ENCODE peak calls at places on chromosome 5, in six cellular contexts. One of them, this sample, is unnamed.
A peak's percentile ranks its signal among the peaks of the same experiment; 100 is the strongest.

GRCh38 chr5:149358818-149359217 is 972 bp downstream of the PCYOX1L start:
- DNase-seq in HepG2: no peak
- DNase-seq in H1: no peak
- DNase-seq in HCT116: no peak
- DNase-seq in GM12878: no peak
- DNase-seq in SK-N-SH: no peak
- DNase-seq in this sample: no peak

GRCh38 chr5:43233946-43234345 is 41.9 kb downstream of the NIM1K start:
- DNase-seq in SK-N-SH: no peak
- DNase-seq in HepG2: no peak
- DNase-seq in GM12878: no peak
- DNase-seq in H1: no peak
- DNase-seq in HCT116: no peak
- DNase-seq in this sample: no peak

GRCh38 chr5:109996246-109996645 is 306.5 kb downstream of the MAN2A1 start:
- DNase-seq in HepG2: no peak
- DNase-seq in HCT116: no peak
- DNase-seq in H1: no peak
- DNase-seq in GM12878: no peak
- DNase-seq in SK-N-SH: no peak
- DNase-seq in this sample: no peak

GRCh38 chr5:74895906-74896305 is 29.7 kb upstream of the FAM169A start:
- DNase-seq in SK-N-SH: no peak
- DNase-seq in GM12878: no peak
- DNase-seq in HepG2: no peak
- DNase-seq in HCT116: no peak
- DNase-seq in H1: no peak
- DNase-seq in this sample: no peak

GRCh38 chr5:146291421-146292074 is 47.1 kb upstream of the POU4F3 start:
- DNase-seq in HepG2: peak; percentile 64
- DNase-seq in SK-N-SH: peak; percentile 56
- DNase-seq in GM12878: no peak
- DNase-seq in HCT116: peak; percentile 23
- DNase-seq in H1: no peak
- DNase-seq in this sample: peak; percentile 36

GRCh38 chr5:107670028-107670926 is 460 bp downstream of the EFNA5 start:
- DNase-seq in SK-N-SH: peak; percentile 73
- DNase-seq in H1: peak; percentile 74
- DNase-seq in HCT116: no peak
- DNase-seq in GM12878: no peak
- DNase-seq in HepG2: no peak
- DNase-seq in this sample: peak; percentile 40

GRCh38 chr5:153654444-153654843 is 164.0 kb downstream of the GRIA1 start:
- DNase-seq in HCT116: no peak
- DNase-seq in GM12878: no peak
- DNase-seq in SK-N-SH: no peak
- DNase-seq in H1: no peak
- DNase-seq in HepG2: no peak
- DNase-seq in this sample: no peak

GRCh38 chr5:67142816-67143215 is 53.8 kb downstream of the CD180 start:
- DNase-seq in HepG2: peak; percentile 65
- DNase-seq in SK-N-SH: no peak
- DNase-seq in H1: no peak
- DNase-seq in HCT116: no peak
- DNase-seq in GM12878: no peak
- DNase-seq in this sample: no peak

GRCh38 chr5:26024774-26025173 is 1013.6 kb downstream of the CDH9 start:
- DNase-seq in SK-N-SH: peak; percentile 7
- DNase-seq in GM12878: no peak
- DNase-seq in H1: peak; percentile 54
- DNase-seq in HCT116: no peak
- DNase-seq in HepG2: peak; percentile 5
- DNase-seq in this sample: no peak

GRCh38 chr5:22651355-22651754 is 201.8 kb downstream of the CDH12 start:
- DNase-seq in H1: no peak
- DNase-seq in SK-N-SH: no peak
- DNase-seq in HepG2: no peak
- DNase-seq in HCT116: no peak
- DNase-seq in GM12878: no peak
- DNase-seq in this sample: no peak

GRCh38 chr5:136020001-136020382 is 8.8 kb upstream of the TGFBI start:
- DNase-seq in HCT116: no peak
- DNase-seq in GM12878: no peak
- DNase-seq in SK-N-SH: no peak
- DNase-seq in H1: no peak
- DNase-seq in HepG2: no peak
- DNase-seq in this sample: no peak

GRCh38 chr5:58185397-58186195 is 274.3 kb downstream of the PLK2 start:
- DNase-seq in GM12878: no peak
- DNase-seq in SK-N-SH: no peak
- DNase-seq in HCT116: no peak
- DNase-seq in HepG2: no peak
- DNase-seq in H1: no peak
- DNase-seq in this sample: peak; percentile 68

GRCh38 chr5:152505442-152506042 is 100.5 kb upstream of the NMUR2 start:
- DNase-seq in H1: peak; percentile 64
- DNase-seq in SK-N-SH: peak; percentile 44
- DNase-seq in HepG2: peak; percentile 41
- DNase-seq in GM12878: no peak
- DNase-seq in HCT116: peak; percentile 33
- DNase-seq in this sample: peak; percentile 77

GRCh38 chr5:127936439-127936972 is 147.1 kb upstream of the SLC12A2 start:
- DNase-seq in HCT116: no peak
- DNase-seq in GM12878: no peak
- DNase-seq in HepG2: no peak
- DNase-seq in SK-N-SH: no peak
- DNase-seq in H1: no peak
- DNase-seq in this sample: no peak

GRCh38 chr5:177094224-177095087 is 7.7 kb downstream of the FGFR4 start:
- DNase-seq in GM12878: no peak
- DNase-seq in SK-N-SH: peak; percentile 66
- DNase-seq in HepG2: peak; percentile 86
- DNase-seq in H1: no peak
- DNase-seq in HCT116: no peak
- DNase-seq in this sample: peak; percentile 41

GRCh38 chr5:137708796-137709559 is 26.9 kb downstream of the KLHL3 start:
- DNase-seq in HCT116: no peak
- DNase-seq in GM12878: no peak
- DNase-seq in SK-N-SH: no peak
- DNase-seq in H1: no peak
- DNase-seq in HepG2: no peak
- DNase-seq in this sample: no peak

GRCh38 chr5:177319913-177320588 is 8.4 kb upstream of the MXD3 start:
- DNase-seq in SK-N-SH: no peak
- DNase-seq in H1: no peak
- DNase-seq in GM12878: no peak
- DNase-seq in HepG2: no peak
- DNase-seq in HCT116: no peak
- DNase-seq in this sample: no peak

GRCh38 chr5:138611295-138612220 is 36.4 kb upstream of the HSPA9 start:
- DNase-seq in GM12878: no peak
- DNase-seq in HepG2: no peak
- DNase-seq in HCT116: no peak
- DNase-seq in H1: peak; percentile 54
- DNase-seq in SK-N-SH: peak; percentile 77
- DNase-seq in this sample: no peak

GRCh38 chr5:112420111-112420864 is 1.2 kb upstream of the EPB41L4A start:
- DNase-seq in GM12878: peak; percentile 9
- DNase-seq in HCT116: peak; percentile 56
- DNase-seq in HepG2: peak; percentile 41
- DNase-seq in SK-N-SH: peak; percentile 88
- DNase-seq in H1: peak; percentile 90
- DNase-seq in this sample: peak; percentile 69

GRCh38 chr5:98763001-98763630 is 10.3 kb upstream of the RGMB start:
- DNase-seq in H1: no peak
- DNase-seq in HepG2: no peak
- DNase-seq in HCT116: no peak
- DNase-seq in SK-N-SH: no peak
- DNase-seq in GM12878: no peak
- DNase-seq in this sample: no peak

GRCh38 chr5:145854651-145855258 is 18.1 kb downstream of the GRXCR2 start:
- DNase-seq in H1: no peak
- DNase-seq in GM12878: no peak
- DNase-seq in HCT116: peak; percentile 77
- DNase-seq in SK-N-SH: no peak
- DNase-seq in HepG2: peak; percentile 23
- DNase-seq in this sample: no peak

GRCh38 chr5:180640301-180640764 is 9.1 kb downstream of the FLT4 start:
- DNase-seq in HCT116: no peak
- DNase-seq in SK-N-SH: peak; percentile 24
- DNase-seq in H1: peak; percentile 38
- DNase-seq in HepG2: no peak
- DNase-seq in GM12878: no peak
- DNase-seq in this sample: no peak

GRCh38 chr5:173498286-173498685 is 118.2 kb downstream of the BOD1 start:
- DNase-seq in GM12878: no peak
- DNase-seq in HepG2: no peak
- DNase-seq in SK-N-SH: no peak
- DNase-seq in HCT116: no peak
- DNase-seq in H1: peak; percentile 39
- DNase-seq in this sample: peak; percentile 31

GRCh38 chr5:94433393-94434149 is 184.8 kb downstream of the KIAA0825 start:
- DNase-seq in GM12878: no peak
- DNase-seq in H1: no peak
- DNase-seq in HepG2: peak; percentile 4
- DNase-seq in SK-N-SH: no peak
- DNase-seq in HCT116: peak; percentile 73
- DNase-seq in this sample: peak; percentile 8

GRCh38 chr5:73378765-73379164 is 69.8 kb downstream of the FOXD1 start:
- DNase-seq in HepG2: no peak
- DNase-seq in GM12878: no peak
- DNase-seq in HCT116: no peak
- DNase-seq in H1: no peak
- DNase-seq in SK-N-SH: no peak
- DNase-seq in this sample: no peak
- TF ChIP-seq JUND in HepG2: no peak
- TF ChIP-seq JUND in GM12878: no peak
- TF ChIP-seq JUND in HCT116: no peak
- TF ChIP-seq JUND in H1: no peak
- TF ChIP-seq JUND in SK-N-SH: no peak
- TF ChIP-seq JUND in this sample: no peak

GRCh38 chr5:31095796-31096195 is 97.7 kb upstream of the CDH6 start:
- DNase-seq in HepG2: no peak
- DNase-seq in HCT116: no peak
- DNase-seq in SK-N-SH: no peak
- DNase-seq in H1: no peak
- DNase-seq in GM12878: no peak
- DNase-seq in this sample: no peak

GRCh38 chr5:31098811-31099210 is 94.7 kb upstream of the CDH6 start:
- DNase-seq in GM12878: no peak
- DNase-seq in HCT116: no peak
- DNase-seq in H1: no peak
- DNase-seq in SK-N-SH: no peak
- DNase-seq in HepG2: no peak
- DNase-seq in this sample: no peak

GRCh38 chr5:31100047-31100575 is 93.4 kb upstream of the CDH6 start:
- DNase-seq in SK-N-SH: no peak
- DNase-seq in H1: no peak
- DNase-seq in HepG2: no peak
- DNase-seq in GM12878: no peak
- DNase-seq in HCT116: no peak
- DNase-seq in this sample: no peak

GRCh38 chr5:31097851-31098250 is 95.6 kb upstream of the CDH6 start:
- DNase-seq in HCT116: no peak
- DNase-seq in HepG2: no peak
- DNase-seq in H1: no peak
- DNase-seq in SK-N-SH: no peak
- DNase-seq in GM12878: no peak
- DNase-seq in this sample: no peak

DNA sequence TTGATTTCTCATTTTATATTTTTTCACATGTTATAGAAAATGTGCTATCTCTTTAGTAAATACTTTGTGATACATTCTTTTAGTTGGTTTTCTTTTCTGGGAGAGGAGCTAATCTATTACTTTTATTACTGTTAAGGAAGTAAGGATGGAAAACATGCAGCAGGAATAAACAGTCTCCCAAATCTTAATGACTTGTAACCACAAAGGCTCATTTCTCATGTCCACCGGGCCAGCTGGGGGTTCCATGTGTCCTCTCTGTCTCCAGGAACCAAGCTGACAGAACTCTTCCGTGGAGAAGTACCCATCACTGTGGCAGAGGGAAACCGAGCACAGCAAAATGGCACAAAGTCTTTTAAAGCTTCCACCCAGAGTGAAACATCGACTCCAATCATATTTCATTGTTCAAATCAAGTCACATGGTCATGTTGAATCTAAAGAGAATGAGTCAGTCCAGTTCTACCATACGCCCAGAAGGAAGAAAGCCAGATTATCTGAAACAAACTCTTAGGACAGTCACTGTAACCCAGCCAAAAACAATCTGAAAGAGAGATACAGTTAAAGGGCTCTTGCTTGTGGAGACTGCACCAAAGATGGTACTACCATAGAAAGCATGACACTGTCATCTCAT is 97.1 kb upstream of the CDH6 start:
- DNase-seq in HCT116: no peak
- DNase-seq in H1: no peak
- DNase-seq in HepG2: no peak
- DNase-seq in SK-N-SH: no peak
- DNase-seq in GM12878: no peak
- DNase-seq in this sample: no peak
- TF ChIP-seq JUND in HCT116: no peak
- TF ChIP-seq JUND in H1: no peak
- TF ChIP-seq JUND in HepG2: no peak
- TF ChIP-seq JUND in SK-N-SH: no peak
- TF ChIP-seq JUND in GM12878: no peak
- TF ChIP-seq JUND in this sample: no peak

GRCh38 chr5:163626904-163627434 is 121.5 kb downstream of the MAT2B start:
- DNase-seq in GM12878: no peak
- DNase-seq in SK-N-SH: no peak
- DNase-seq in HCT116: no peak
- DNase-seq in HepG2: no peak
- DNase-seq in H1: no peak
- DNase-seq in this sample: no peak

GRCh38 chr5:163634061-163634460 is 128.6 kb downstream of the MAT2B start:
- DNase-seq in H1: no peak
- DNase-seq in HCT116: no peak
- DNase-seq in HepG2: no peak
- DNase-seq in GM12878: no peak
- DNase-seq in SK-N-SH: no peak
- DNase-seq in this sample: no peak

GRCh38 chr5:163631846-163632245 is 126.4 kb downstream of the MAT2B start:
- DNase-seq in GM12878: no peak
- DNase-seq in HepG2: no peak
- DNase-seq in HCT116: no peak
- DNase-seq in SK-N-SH: no peak
- DNase-seq in H1: no peak
- DNase-seq in this sample: no peak
- TF ChIP-seq JUND in GM12878: no peak
- TF ChIP-seq JUND in HepG2: no peak
- TF ChIP-seq JUND in HCT116: no peak
- TF ChIP-seq JUND in SK-N-SH: no peak
- TF ChIP-seq JUND in H1: no peak
- TF ChIP-seq JUND in this sample: no peak

DNA sequence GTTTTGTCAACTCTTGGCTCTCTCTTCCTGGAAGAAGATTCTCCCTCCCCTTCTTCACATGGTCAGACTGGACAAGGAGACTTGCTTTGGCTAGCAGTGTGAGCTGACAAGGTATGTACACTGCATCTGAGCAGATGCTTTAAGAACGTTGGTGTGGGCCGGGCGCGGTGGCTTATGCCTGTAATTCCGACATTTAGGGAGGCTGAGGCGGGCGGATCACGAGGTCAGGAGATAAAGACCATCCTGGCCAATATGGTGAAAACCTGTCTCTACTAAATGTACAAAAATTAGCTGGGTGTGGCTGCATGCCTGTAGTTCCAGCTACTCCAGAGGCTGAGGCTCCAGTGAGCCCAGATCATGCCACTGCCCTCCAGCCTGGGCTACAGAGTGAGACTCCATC is 26.4 kb upstream of the SEMA5A start:
- DNase-seq in H1: no peak
- DNase-seq in HCT116: no peak
- DNase-seq in SK-N-SH: no peak
- DNase-seq in GM12878: no peak
- DNase-seq in HepG2: no peak
- DNase-seq in this sample: no peak
- TF ChIP-seq JUND in H1: no peak
- TF ChIP-seq JUND in HCT116: no peak
- TF ChIP-seq JUND in SK-N-SH: no peak
- TF ChIP-seq JUND in GM12878: no peak
- TF ChIP-seq JUND in HepG2: no peak
- TF ChIP-seq JUND in this sample: no peak

This sample was measured in T47D.